ENCODE peak calls at places on chromosome 2, in nine cellular contexts. C is effector memory CD4-positive, alpha-beta T cell; O is esophagus squamous epithelium; Y is A549; D is AG04450; Q is lung; I is astrocyte; T is mesenchymal stem cell; S is epithelial cell of prostate. N is an unnamed sample.

GRCh38 chr2:95299961-95300360 is 2.8 kb downstream of the KCNIP3 start:
- DNase-seq in Y (no peak), S (no peak), T (no peak), D (no peak), Q (no peak), I (no peak), O (no peak), C (no peak), N (no peak)

GRCh38 chr2:44897406-44897805 is 44.1 kb upstream of the SIX3 start:
- DNase-seq in Y (no peak), Q (no peak), D (no peak), S (no peak), C (no peak), I (no peak), T (no peak), O (no peak), N (no peak)

GRCh38 chr2:101854877-101855276 is 136.9 kb upstream of the IL1R2 start:
- DNase-seq in Q (no peak), Y (no peak), O (no peak), D (no peak), I (no peak), S (no peak), T (no peak), C (no peak), N (no peak)

GRCh38 chr2:23594079-23594494 is 209.1 kb downstream of the KLHL29 start:
- DNase-seq in D (no peak), Q (no peak), O (no peak), S (no peak), C (no peak), I (no peak), T (no peak), Y (no peak), N (peak; percentile 23)

GRCh38 chr2:191552036-191552435 is 125.9 kb upstream of the NABP1 start:
- DNase-seq in Q (no peak), Y (no peak), O (no peak), S (no peak), C (no peak), I (no peak), T (no peak), D (no peak), N (no peak)

GRCh38 chr2:224754129-224754528 is 38.0 kb upstream of the CCDC195 start:
- DNase-seq in D (no peak), S (no peak), C (no peak), O (no peak), Y (no peak), I (peak; percentile 48), Q (no peak), T (no peak), N (no peak)

GRCh38 chr2:40242315-40242714 is 209.6 kb downstream of the SLC8A1 start:
- DNase-seq in O (no peak), I (no peak), Q (no peak), S (no peak), C (no peak), T (no peak), D (no peak), Y (no peak), N (no peak)

GRCh38 chr2:215548714-215549113 is 112.8 kb upstream of the FN1 start:
- DNase-seq in T (no peak), C (no peak), S (no peak), Q (no peak), I (peak; percentile 83), Y (no peak), D (no peak), O (no peak), N (no peak)

GRCh38 chr2:170248574-170249393 is 70.8 kb downstream of the MYO3B start:
- DNase-seq in I (no peak), S (no peak), Y (no peak), C (no peak), Q (no peak), O (no peak), T (no peak), D (no peak), N (no peak)

GRCh38 chr2:188623995-188624643 is 332.4 kb downstream of the GULP1 start:
- DNase-seq in I (peak; percentile 85), Q (no peak), S (no peak), Y (no peak), D (no peak), O (no peak), C (no peak), T (peak; percentile 79), N (no peak)

GRCh38 chr2:118805061-118805690 is 42.3 kb downstream of the EN1 start:
- DNase-seq in I (no peak), T (no peak), D (no peak), S (no peak), Q (no peak), Y (no peak), O (no peak), C (no peak), N (no peak)

GRCh38 chr2:974454-974853 is 23.8 kb downstream of the SNTG2 start:
- DNase-seq in T (no peak), Q (no peak), Y (no peak), S (no peak), I (no peak), D (no peak), O (no peak), C (no peak), N (no peak)

GRCh38 chr2:128310094-128310716 is 8.5 kb downstream of the HS6ST1 start:
- DNase-seq in T (no peak), Q (no peak), O (no peak), I (no peak), S (no peak), Y (no peak), D (no peak), C (no peak), N (peak; percentile 56)

GRCh38 chr2:70732736-70733427 is 35.1 kb downstream of the ADD2 start:
- DNase-seq in Y (no peak), Q (no peak), I (no peak), D (no peak), T (no peak), O (no peak), S (no peak), C (no peak), N (no peak)

DNA sequence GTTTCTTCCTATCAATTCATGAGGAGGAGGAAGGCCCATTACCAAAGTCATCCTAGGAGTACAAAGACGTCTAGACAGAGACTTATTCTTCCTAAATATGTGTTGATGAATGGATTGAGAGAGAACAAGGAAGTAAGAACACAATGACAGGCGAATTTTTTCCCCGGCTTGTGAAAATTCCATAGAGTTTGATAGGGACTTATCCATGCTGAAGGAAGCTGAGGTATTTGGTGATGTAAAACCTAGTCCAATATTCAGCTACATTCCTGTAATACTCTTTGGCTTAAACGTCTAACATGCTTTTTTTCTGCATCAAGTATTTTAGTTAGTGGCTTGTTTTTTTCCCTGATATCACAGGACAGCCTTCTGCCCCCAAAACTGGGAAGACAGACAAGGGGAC is 121.9 kb upstream of the MYT1L start:
- DNase-seq in Q (no peak), O (no peak), S (no peak), C (no peak), D (no peak), Y (no peak), I (peak; percentile 18), T (no peak), N (no peak)
- H3K27ac ChIP-seq in Q (no peak overlapping the region), O (no peak overlapping the region), S (no peak overlapping the region), C (no peak overlapping the region), D (no peak overlapping the region), Y (no peak overlapping the region), I (no peak overlapping the region), T (no peak overlapping the region), N (no peak overlapping the region)

DNA sequence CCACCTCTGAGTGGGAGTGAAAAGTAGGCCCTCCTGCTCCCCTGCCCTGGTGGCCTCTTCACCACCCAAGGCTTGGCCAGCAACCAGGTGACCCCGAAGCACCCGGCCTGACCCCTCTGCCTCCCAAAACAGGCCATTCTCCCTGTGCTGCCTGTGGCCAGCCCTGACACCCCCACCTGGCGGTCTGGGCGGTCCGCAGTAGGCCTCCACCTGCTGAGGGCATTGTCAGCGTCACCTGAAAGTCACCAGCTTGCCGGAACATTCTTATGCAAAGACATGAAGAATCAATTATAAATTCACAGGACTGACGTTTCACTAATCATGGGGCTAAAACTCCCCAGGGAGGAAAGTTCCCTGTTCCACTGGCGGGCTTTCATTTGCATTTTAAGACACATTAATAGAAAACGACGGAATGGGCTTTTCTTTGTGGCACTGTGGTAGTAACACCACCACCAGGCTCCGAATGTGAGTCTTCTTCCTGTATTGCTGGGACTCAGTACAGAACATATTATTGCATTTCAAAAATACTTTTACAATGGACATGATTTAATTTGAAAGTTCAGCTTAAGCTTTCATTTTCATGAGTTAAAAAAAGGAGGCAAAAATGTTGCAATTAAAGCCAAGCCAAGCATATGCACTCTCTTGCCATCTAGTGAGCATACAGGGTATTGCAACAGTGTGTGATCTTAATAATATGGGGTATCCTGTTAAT is 57.4 kb downstream of the ADI1 start:
- DNase-seq in S (no peak), Y (peak; percentile 60), D (peak; percentile 20), O (no peak), T (peak; percentile 73), I (peak; percentile 16), C (no peak), Q (no peak), N (no peak)
- H3K27ac ChIP-seq in S (no peak overlapping the region), Y (no peak overlapping the region), D (no peak overlapping the region), O (no peak overlapping the region), T (no peak overlapping the region), I (no peak overlapping the region), C (no peak overlapping the region), Q (no peak overlapping the region), N (no peak overlapping the region)

DNA sequence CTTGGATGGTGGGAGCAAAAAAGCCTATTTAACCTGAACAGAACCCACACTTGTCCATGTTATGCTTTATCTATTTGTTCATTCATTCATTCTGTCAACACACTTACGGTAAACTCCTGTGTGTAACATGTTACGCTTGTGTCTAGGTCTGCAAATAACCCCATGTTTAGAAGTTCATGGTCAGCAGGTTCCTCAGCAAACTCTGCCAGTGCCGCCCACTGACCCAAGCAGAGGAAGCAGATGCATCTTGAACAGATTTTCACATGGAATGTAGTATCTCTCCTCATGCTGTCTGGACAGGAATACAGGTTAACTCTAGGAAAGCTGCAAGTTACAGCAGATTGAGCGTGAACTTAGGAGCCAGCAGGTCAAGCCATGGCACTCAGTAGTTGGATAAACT is 213.7 kb upstream of the COPS8 start:
- DNase-seq in S (no peak), I (no peak), D (no peak), Y (no peak), C (no peak), T (no peak), Q (peak; percentile 28), O (no peak), N (no peak)
- H3K27ac ChIP-seq in S (peak overlapping the region; percentile 88), I (peak overlapping the region; percentile 46), D (no peak overlapping the region), Y (no peak overlapping the region), C (no peak overlapping the region), T (peak overlapping the region; percentile 70), Q (peak overlapping the region; percentile 17), O (peak overlapping the region; percentile 77), N (peak overlapping the region; percentile 92)

GRCh38 chr2:29124504-29124903 is 9.3 kb downstream of the CLIP4 start:
- DNase-seq in Y (no peak), S (no peak), O (no peak), T (no peak), D (no peak), I (no peak), Q (no peak), C (no peak), N (no peak)

GRCh38 chr2:29134933-29135332 is 19.7 kb downstream of the CLIP4 start:
- DNase-seq in O (no peak), T (no peak), Y (no peak), Q (no peak), D (no peak), I (no peak), S (no peak), C (no peak), N (no peak)

GRCh38 chr2:29129586-29130281 is 14.5 kb downstream of the CLIP4 start:
- DNase-seq in O (no peak), D (no peak), Q (no peak), Y (no peak), C (no peak), I (no peak), S (no peak), T (peak; percentile 41), N (no peak)

GRCh38 chr2:29130295-29130694 is 15.1 kb downstream of the CLIP4 start:
- DNase-seq in D (no peak), O (no peak), S (peak; percentile 57), I (peak; percentile 88), Q (no peak), Y (peak; percentile 41), C (no peak), T (peak; percentile 84), N (no peak)
- H3K27ac ChIP-seq in D (peak overlapping the region; percentile 97), O (peak overlapping the region; percentile 86), S (peak overlapping the region; percentile 90), I (peak overlapping the region; percentile 85), Q (peak overlapping the region; percentile 72), Y (peak overlapping the region; percentile 96), C (no peak overlapping the region), T (peak overlapping the region; percentile 92), N (peak overlapping the region; percentile 89)

N was measured in RWPE2.